ENCODE peak calls at places on chromosomes 7 and 10, in seven cellular contexts. V is endothelial cell, L is AG04450, R is nucleus accumbens, W is ureter, Y is GM12865, T is foreskin fibroblast. Z is an unnamed sample.
A peak's percentile ranks its signal among the peaks of the same experiment; 100 is the strongest.

GRCh38 chr7:4820405-4820967 is 41.3 kb downstream of the PAPOLB start:
- DNase-seq in V (no peak), L (no peak), R (no peak), W (no peak), Y (no peak), T (no peak), Z (no peak)

GRCh38 chr7:101169110-101169837 is 3.9 kb upstream of the VGF start:
- DNase-seq in V (no peak), L (no peak), R (no peak), W (no peak), Y (no peak), T (no peak), Z (no peak)

GRCh38 chr7:41010418-41010817 is 692.5 kb downstream of the INHBA start:
- DNase-seq in V (no peak), L (no peak), R (no peak), W (no peak), Y (no peak), T (peak; percentile 65), Z (no peak)

GRCh38 chr10:78438094-78438906 is 404.6 kb downstream of the RPS24 start:
- DNase-seq in V (no peak), L (no peak), R (no peak), W (no peak), Y (peak; percentile 27), T (no peak), Z (no peak)

GRCh38 chr10:67767245-67767644 is 70.7 kb downstream of the DNAJC12 start:
- DNase-seq in V (no peak), L (no peak), R (no peak), W (no peak), Y (no peak), T (no peak), Z (no peak)

GRCh38 chr7:134943785-134944400 is 42.4 kb upstream of the AGBL3 start:
- DNase-seq in V (no peak), L (no peak), R (no peak), W (no peak), Y (peak; percentile 72), T (no peak), Z (no peak)

GRCh38 chr7:28166982-28167715 is 13.4 kb downstream of the JAZF1 start:
- DNase-seq in V (no peak), L (no peak), R (no peak), W (no peak), Y (no peak), T (no peak), Z (no peak)

GRCh38 chr7:70761711-70762328 is 370.1 kb upstream of the GALNT17 start:
- DNase-seq in V (no peak), L (no peak), R (no peak), W (no peak), Y (peak; percentile 91), T (no peak), Z (no peak)

GRCh38 chr10:96043157-96043894 is at the start of gene CCNJ:
- DNase-seq in V (peak; percentile 92), L (peak; percentile 68), R (peak; percentile 72), W (peak; percentile 87), Y (peak; percentile 92), T (peak; percentile 87), Z (peak; percentile 44)

GRCh38 chr10:113329121-113329596 is 223.7 kb upstream of the HABP2 start:
- DNase-seq in V (no peak), L (peak; percentile 20), R (no peak), W (no peak), Y (no peak), T (peak; percentile 70), Z (no peak)

GRCh38 chr7:135808206-135808605 is 59.6 kb upstream of the FAM180A start:
- DNase-seq in V (no peak), L (no peak), R (no peak), W (no peak), Y (no peak), T (no peak), Z (no peak)

GRCh38 chr10:116241642-116242405 is 31.2 kb downstream of the GFRA1 start:
- DNase-seq in V (no peak), L (no peak), R (no peak), W (no peak), Y (no peak), T (no peak), Z (no peak)

Z was measured in epithelial cell of prostate.